ENCODE peak calls at places on chromosomes 2 and 18, in six cellular contexts. One of them, this sample, is unnamed.
A peak's percentile ranks its signal among the peaks of the same experiment; 100 is the strongest.

GRCh38 chr2:38436227-38436664 is 59.2 kb upstream of the ATL2 start:
- DNase-seq in germinal center: no peak
- DNase-seq in activated T-cell treated with anti-CD3 and anti-CD28 coated beads, Interleukin-2, amount 50 U/mL, for 4 hours: no peak
- DNase-seq in C1 segment of cervical spinal cord: no peak
- DNase-seq in HuH-7.5: peak; percentile 52
- DNase-seq in AG10803: no peak
- DNase-seq in this sample: no peak

GRCh38 chr2:231800493-231801091 is 14.3 kb downstream of the COPS7B start:
- DNase-seq in activated T-cell treated with anti-CD3 and anti-CD28 coated beads, Interleukin-2, amount 50 U/mL, for 4 hours: peak; percentile 25
- DNase-seq in AG10803: peak; percentile 53
- DNase-seq in HuH-7.5: peak; percentile 25
- DNase-seq in C1 segment of cervical spinal cord: no peak
- DNase-seq in germinal center: peak; percentile 34
- DNase-seq in this sample: peak; percentile 38

GRCh38 chr18:9513971-9514512 is 38.7 kb downstream of the RALBP1 start:
- DNase-seq in C1 segment of cervical spinal cord: no peak
- DNase-seq in HuH-7.5: no peak
- DNase-seq in activated T-cell treated with anti-CD3 and anti-CD28 coated beads, Interleukin-2, amount 50 U/mL, for 4 hours: no peak
- DNase-seq in germinal center: no peak
- DNase-seq in AG10803: peak; percentile 69
- DNase-seq in this sample: no peak

GRCh38 chr2:218021536-218022071 is 18.8 kb upstream of the TNS1 start:
- DNase-seq in HuH-7.5: no peak
- DNase-seq in germinal center: no peak
- DNase-seq in C1 segment of cervical spinal cord: no peak
- DNase-seq in AG10803: no peak
- DNase-seq in activated T-cell treated with anti-CD3 and anti-CD28 coated beads, Interleukin-2, amount 50 U/mL, for 4 hours: no peak
- DNase-seq in this sample: no peak

GRCh38 chr2:85273732-85274731 is 53.8 kb downstream of the TGOLN2 start:
- DNase-seq in C1 segment of cervical spinal cord: no peak
- DNase-seq in HuH-7.5: no peak
- DNase-seq in AG10803: peak; percentile 66
- DNase-seq in germinal center: no peak
- DNase-seq in activated T-cell treated with anti-CD3 and anti-CD28 coated beads, Interleukin-2, amount 50 U/mL, for 4 hours: no peak
- DNase-seq in this sample: no peak

GRCh38 chr2:65710779-65711295 is 278.4 kb upstream of the SPRED2 start:
- DNase-seq in AG10803: peak; percentile 3
- DNase-seq in C1 segment of cervical spinal cord: no peak
- DNase-seq in HuH-7.5: peak; percentile 23
- DNase-seq in activated T-cell treated with anti-CD3 and anti-CD28 coated beads, Interleukin-2, amount 50 U/mL, for 4 hours: no peak
- DNase-seq in germinal center: peak; percentile 14
- DNase-seq in this sample: peak; percentile 55

GRCh38 chr2:71800106-71800809 is 346.9 kb downstream of the DYSF start:
- DNase-seq in germinal center: no peak
- DNase-seq in AG10803: no peak
- DNase-seq in C1 segment of cervical spinal cord: no peak
- DNase-seq in HuH-7.5: no peak
- DNase-seq in activated T-cell treated with anti-CD3 and anti-CD28 coated beads, Interleukin-2, amount 50 U/mL, for 4 hours: no peak
- DNase-seq in this sample: no peak

GRCh38 chr2:106953236-106953635 is 67.3 kb upstream of the ST6GAL2 start:
- DNase-seq in HuH-7.5: no peak
- DNase-seq in activated T-cell treated with anti-CD3 and anti-CD28 coated beads, Interleukin-2, amount 50 U/mL, for 4 hours: no peak
- DNase-seq in germinal center: no peak
- DNase-seq in C1 segment of cervical spinal cord: no peak
- DNase-seq in AG10803: no peak
- DNase-seq in this sample: no peak

GRCh38 chr2:186879312-186879711 is 30.3 kb upstream of the ZSWIM2 start:
- DNase-seq in AG10803: no peak
- DNase-seq in germinal center: no peak
- DNase-seq in activated T-cell treated with anti-CD3 and anti-CD28 coated beads, Interleukin-2, amount 50 U/mL, for 4 hours: no peak
- DNase-seq in HuH-7.5: no peak
- DNase-seq in C1 segment of cervical spinal cord: no peak
- DNase-seq in this sample: no peak

GRCh38 chr2:23597687-23598086 is 212.7 kb downstream of the KLHL29 start:
- DNase-seq in HuH-7.5: no peak
- DNase-seq in AG10803: no peak
- DNase-seq in germinal center: no peak
- DNase-seq in C1 segment of cervical spinal cord: no peak
- DNase-seq in activated T-cell treated with anti-CD3 and anti-CD28 coated beads, Interleukin-2, amount 50 U/mL, for 4 hours: no peak
- DNase-seq in this sample: no peak

GRCh38 chr2:199302851-199303250 is 154.9 kb downstream of the SATB2 start:
- DNase-seq in activated T-cell treated with anti-CD3 and anti-CD28 coated beads, Interleukin-2, amount 50 U/mL, for 4 hours: no peak
- DNase-seq in C1 segment of cervical spinal cord: no peak
- DNase-seq in AG10803: peak; percentile 76
- DNase-seq in HuH-7.5: no peak
- DNase-seq in germinal center: no peak
- DNase-seq in this sample: no peak

GRCh38 chr2:19812166-19812565 is 89.6 kb downstream of the TTC32 start:
- DNase-seq in germinal center: no peak
- DNase-seq in C1 segment of cervical spinal cord: no peak
- DNase-seq in AG10803: peak; percentile 45
- DNase-seq in activated T-cell treated with anti-CD3 and anti-CD28 coated beads, Interleukin-2, amount 50 U/mL, for 4 hours: no peak
- DNase-seq in HuH-7.5: no peak
- DNase-seq in this sample: no peak

GRCh38 chr18:74556166-74556565 is 21.9 kb downstream of the CNDP1 start:
- DNase-seq in HuH-7.5: no peak
- DNase-seq in AG10803: no peak
- DNase-seq in C1 segment of cervical spinal cord: no peak
- DNase-seq in activated T-cell treated with anti-CD3 and anti-CD28 coated beads, Interleukin-2, amount 50 U/mL, for 4 hours: no peak
- DNase-seq in germinal center: no peak
- DNase-seq in this sample: no peak

GRCh38 chr2:146979746-146980145 is 865.1 kb upstream of the ACVR2A start:
- DNase-seq in HuH-7.5: no peak
- DNase-seq in AG10803: peak; percentile 73
- DNase-seq in C1 segment of cervical spinal cord: no peak
- DNase-seq in activated T-cell treated with anti-CD3 and anti-CD28 coated beads, Interleukin-2, amount 50 U/mL, for 4 hours: no peak
- DNase-seq in germinal center: no peak
- DNase-seq in this sample: no peak

GRCh38 chr18:54946149-54946581 is 13.1 kb downstream of the CCDC68 start:
- DNase-seq in AG10803: no peak
- DNase-seq in activated T-cell treated with anti-CD3 and anti-CD28 coated beads, Interleukin-2, amount 50 U/mL, for 4 hours: no peak
- DNase-seq in C1 segment of cervical spinal cord: no peak
- DNase-seq in HuH-7.5: no peak
- DNase-seq in germinal center: peak; percentile 10
- DNase-seq in this sample: no peak

GRCh38 chr2:223747392-223748042 is 89.9 kb downstream of the AP1S3 start:
- DNase-seq in AG10803: no peak
- DNase-seq in germinal center: no peak
- DNase-seq in activated T-cell treated with anti-CD3 and anti-CD28 coated beads, Interleukin-2, amount 50 U/mL, for 4 hours: no peak
- DNase-seq in C1 segment of cervical spinal cord: no peak
- DNase-seq in HuH-7.5: no peak
- DNase-seq in this sample: no peak

GRCh38 chr2:74513605-74514367 is 464 bp upstream of the TLX2 start:
- DNase-seq in germinal center: no peak
- DNase-seq in C1 segment of cervical spinal cord: no peak
- DNase-seq in HuH-7.5: no peak
- DNase-seq in AG10803: no peak
- DNase-seq in activated T-cell treated with anti-CD3 and anti-CD28 coated beads, Interleukin-2, amount 50 U/mL, for 4 hours: no peak
- DNase-seq in this sample: no peak

GRCh38 chr2:109046925-109047508 is 58.0 kb upstream of the EDAR start:
- DNase-seq in HuH-7.5: no peak
- DNase-seq in activated T-cell treated with anti-CD3 and anti-CD28 coated beads, Interleukin-2, amount 50 U/mL, for 4 hours: no peak
- DNase-seq in AG10803: no peak
- DNase-seq in C1 segment of cervical spinal cord: no peak
- DNase-seq in germinal center: no peak
- DNase-seq in this sample: no peak

GRCh38 chr2:188765522-188765921 is 208.7 kb upstream of the COL3A1 start:
- DNase-seq in C1 segment of cervical spinal cord: no peak
- DNase-seq in AG10803: no peak
- DNase-seq in HuH-7.5: no peak
- DNase-seq in germinal center: no peak
- DNase-seq in activated T-cell treated with anti-CD3 and anti-CD28 coated beads, Interleukin-2, amount 50 U/mL, for 4 hours: no peak
- DNase-seq in this sample: peak; percentile 21

GRCh38 chr2:157628282-157628531 is 457 bp downstream of the ACVR1C start:
- DNase-seq in C1 segment of cervical spinal cord: no peak
- DNase-seq in activated T-cell treated with anti-CD3 and anti-CD28 coated beads, Interleukin-2, amount 50 U/mL, for 4 hours: no peak
- DNase-seq in HuH-7.5: no peak
- DNase-seq in AG10803: no peak
- DNase-seq in germinal center: peak; percentile 2
- DNase-seq in this sample: peak; percentile 6

GRCh38 chr2:240596491-240596931 is 10.0 kb downstream of the CAPN10 start:
- DNase-seq in germinal center: no peak
- DNase-seq in HuH-7.5: no peak
- DNase-seq in AG10803: no peak
- DNase-seq in C1 segment of cervical spinal cord: no peak
- DNase-seq in activated T-cell treated with anti-CD3 and anti-CD28 coated beads, Interleukin-2, amount 50 U/mL, for 4 hours: no peak
- DNase-seq in this sample: no peak